ENCODE peak calls at places on chromosome 11, in seven cellular contexts. R is AG09319; Y is WERI-Rb-1; N is CD4-positive, CD25-positive, alpha-beta regulatory T cell; K is ACHN; G is GM06990; I is neural crest cell. W is an unnamed sample.

GRCh38 chr11:25943777-25944661 is 387.9 kb upstream of the ANO3 start:
- DNase-seq in R (no peak), Y (no peak), N (no peak), K (no peak), G (no peak), I (no peak), W (no peak)

GRCh38 chr11:110134120-110134519 is 40.9 kb downstream of the ZC3H12C start:
- DNase-seq in R (no peak), Y (no peak), N (no peak), K (no peak), G (no peak), I (peak), W (no peak)

GRCh38 chr11:3626250-3626960 is 15.4 kb downstream of the ART5 start:
- DNase-seq in R (no peak), Y (no peak), N (no peak), K (no peak), G (no peak), I (no peak), W (peak)

GRCh38 chr11:15783619-15784018 is 572.7 kb downstream of the SOX6 start:
- DNase-seq in R (no peak), Y (no peak), N (no peak), K (no peak), G (no peak), I (no peak), W (no peak)

GRCh38 chr11:93783767-93784151 is 323 bp upstream of the MED17 start:
- DNase-seq in R (no peak), Y (no peak), N (no peak), K (no peak), G (peak), I (no peak), W (peak)

GRCh38 chr11:116596346-116597260 is 176.2 kb downstream of the BUD13 start:
- DNase-seq in R (no peak), Y (no peak), N (no peak), K (no peak), G (no peak), I (no peak), W (no peak)

GRCh38 chr11:355581-356458 is 13.5 kb upstream of the B4GALNT4 start:
- DNase-seq in R (peak), Y (peak), N (peak), K (peak), G (peak), I (peak), W (peak)

GRCh38 chr11:128593281-128593680 is 5.9 kb upstream of the ETS1 start:
- DNase-seq in R (no peak), Y (peak), N (no peak), K (no peak), G (no peak), I (no peak), W (no peak)

GRCh38 chr11:123742334-123742733 is 874 bp upstream of the ZNF202 start:
- DNase-seq in R (no peak), Y (peak), N (no peak), K (no peak), G (no peak), I (no peak), W (no peak)

GRCh38 chr11:7892059-7892699 is 38.9 kb downstream of the OR10A6 start:
- DNase-seq in R (peak), Y (no peak), N (no peak), K (no peak), G (peak), I (no peak), W (no peak)

GRCh38 chr11:18853086-18853720 is 61.6 kb upstream of the PTPN5 start:
- DNase-seq in R (no peak), Y (peak), N (peak), K (peak), G (peak), I (no peak), W (peak)

GRCh38 chr11:118530683-118531596 is at the start of gene TMEM25:
- DNase-seq in R (no peak), Y (peak), N (peak), K (peak), G (peak), I (peak), W (peak)

GRCh38 chr11:117026593-117027330 is 71.5 kb downstream of the SIK3 start:
- DNase-seq in R (no peak), Y (no peak), N (peak), K (no peak), G (no peak), I (no peak), W (no peak)

GRCh38 chr11:92707173-92707619 is 262.3 kb upstream of the MTNR1B start:
- DNase-seq in R (no peak), Y (peak), N (no peak), K (no peak), G (no peak), I (no peak), W (no peak)